ENCODE peak calls at places on chromosomes 12 and 14, in six cellular contexts. D is AG10803; E is DMS 273 treated with DMSO at 0.1 percent for 48 hours; G is stimulated activated CD4-positive, alpha-beta T cell treated with anti-CD3 and anti-CD28 coated beads, Interleukin-4, amount 100 ng/mL, for 1 hour; V is HFFc6; B is colonic mucosa. Z is an unnamed sample.

GRCh38 chr12:115224031-115224430 is 540.1 kb upstream of the TBX3 start:
- DNase-seq in D (no peak), E (no peak), B (no peak), G (no peak), V (no peak), Z (no peak)

GRCh38 chr14:49505026-49505766 is 81.0 kb downstream of the RPS29 start:
- DNase-seq in D (peak; percentile 9), V (no peak), E (no peak), B (no peak), G (no peak), Z (no peak)

GRCh38 chr12:47715393-47715876 is 9.6 kb upstream of the RPAP3 start:
- DNase-seq in V (peak; percentile 57), G (peak; percentile 74), D (peak; percentile 83), E (no peak), B (peak; percentile 81), Z (peak; percentile 84)

GRCh38 chr14:32998433-32998832 is 59.8 kb downstream of the NPAS3 start:
- DNase-seq in G (no peak), D (peak; percentile 21), E (no peak), B (no peak), V (peak; percentile 13), Z (no peak)

GRCh38 chr12:110998971-110999370 is 78.6 kb upstream of the MYL2 start:
- DNase-seq in G (no peak), B (no peak), E (no peak), D (no peak), V (no peak), Z (no peak)

GRCh38 chr12:47585507-47585906 is 120.3 kb downstream of the RPAP3 start:
- DNase-seq in B (no peak), E (no peak), G (no peak), V (no peak), D (no peak), Z (no peak)

GRCh38 chr14:79136437-79137430 is 966.6 kb downstream of the NRXN3 start:
- DNase-seq in B (no peak), E (no peak), G (no peak), V (no peak), D (no peak), Z (no peak)

GRCh38 chr12:12561305-12562015 is 1.2 kb downstream of the DUSP16 start:
- DNase-seq in D (peak; percentile 54), E (no peak), B (peak; percentile 54), V (peak; percentile 41), G (peak; percentile 40), Z (peak; percentile 58)

GRCh38 chr12:117686210-117686609 is 282.6 kb downstream of the KSR2 start:
- DNase-seq in D (no peak), V (no peak), G (no peak), B (no peak), E (no peak), Z (no peak)

GRCh38 chr12:25583545-25583944 is 30.5 kb upstream of the LMNTD1 start:
- DNase-seq in B (no peak), E (no peak), V (no peak), G (no peak), D (no peak), Z (no peak)

GRCh38 chr12:117513353-117513752 is 151.9 kb upstream of the NOS1 start:
- DNase-seq in D (no peak), B (no peak), G (no peak), V (no peak), E (no peak), Z (no peak)

GRCh38 chr12:3770891-3771290 is 18.0 kb upstream of the CRACR2A start:
- DNase-seq in B (no peak), G (no peak), E (no peak), V (peak; percentile 70), D (peak; percentile 80), Z (no peak)

GRCh38 chr12:78406776-78407335 is 457.7 kb upstream of the SYT1 start:
- DNase-seq in B (no peak), G (no peak), V (no peak), E (no peak), D (peak; percentile 16), Z (no peak)

GRCh38 chr12:108799528-108800243 is 57.7 kb downstream of the SSH1 start:
- DNase-seq in V (no peak), E (no peak), G (no peak), B (no peak), D (no peak), Z (no peak)

GRCh38 chr14:104335611-104336010 is 197.2 kb downstream of the KIF26A start:
- DNase-seq in G (no peak), E (no peak), B (no peak), V (no peak), D (no peak), Z (no peak)

GRCh38 chr14:61476737-61477410 is 155.5 kb downstream of the PRKCH start:
- DNase-seq in G (no peak), V (peak; percentile 70), B (peak; percentile 51), D (peak; percentile 93), E (no peak), Z (no peak)

GRCh38 chr12:7339675-7340074 is 35.8 kb downstream of the ACSM4 start:
- DNase-seq in G (no peak), V (no peak), D (no peak), E (no peak), B (no peak), Z (no peak)

GRCh38 chr14:35435177-35435576 is 30.6 kb upstream of the NFKBIA start:
- DNase-seq in E (no peak), D (no peak), G (no peak), V (peak; percentile 35), B (no peak), Z (no peak)

GRCh38 chr12:123723011-123723410 is 10.9 kb downstream of the ATP6V0A2 start:
- DNase-seq in B (no peak), G (no peak), D (no peak), E (no peak), V (no peak), Z (no peak)

GRCh38 chr12:120261951-120262851 is 3.3 kb downstream of the PXN start:
- DNase-seq in B (peak; percentile 38), E (no peak), V (peak; percentile 55), D (no peak), G (no peak), Z (no peak)

GRCh38 chr14:92783813-92784431 is 10.2 kb upstream of the GOLGA5 start:
- DNase-seq in D (peak; percentile 68), E (peak; percentile 50), V (peak; percentile 70), G (no peak), B (peak; percentile 59), Z (no peak)

GRCh38 chr12:84912191-84913142 is at the start of gene SLC6A15:
- DNase-seq in B (no peak), E (peak; percentile 74), D (peak; percentile 75), G (no peak), V (no peak), Z (peak; percentile 12)

GRCh38 chr14:104889374-104889755 is 24.3 kb downstream of the CEP170B start:
- DNase-seq in V (no peak), B (no peak), E (no peak), G (no peak), D (no peak), Z (no peak)

GRCh38 chr14:104282332-104283196 is 144.2 kb downstream of the KIF26A start:
- DNase-seq in B (peak; percentile 81), G (no peak), V (no peak), D (no peak), E (peak; percentile 8), Z (no peak)

GRCh38 chr12:108564724-108565123 is 2.3 kb downstream of the ISCU start:
- DNase-seq in G (no peak), E (no peak), B (peak; percentile 18), V (no peak), D (no peak), Z (no peak)

GRCh38 chr14:61256826-61257468 is 24.2 kb downstream of the TMEM30B start:
- DNase-seq in D (no peak), V (no peak), B (no peak), E (no peak), G (no peak), Z (no peak)

GRCh38 chr12:14394317-14395058 is 29.0 kb downstream of the ATF7IP start:
- DNase-seq in E (peak; percentile 88), V (peak; percentile 76), B (peak; percentile 40), G (no peak), D (peak; percentile 74), Z (no peak)

GRCh38 chr12:47877081-47877480 is 27.7 kb downstream of the VDR start:
- DNase-seq in G (no peak), D (no peak), E (no peak), B (no peak), V (no peak), Z (no peak)

GRCh38 chr12:9347328-9348127 is 139.3 kb upstream of the PZP start:
- DNase-seq in D (peak; percentile 52), G (no peak), E (no peak), B (no peak), V (peak; percentile 38), Z (no peak)

GRCh38 chr12:128387811-128388422 is 120.9 kb downstream of the TMEM132C start:
- DNase-seq in G (peak; percentile 9), V (no peak), E (no peak), D (no peak), B (peak; percentile 46), Z (peak; percentile 28)

GRCh38 chr14:77026166-77026929 is 2.2 kb downstream of the IRF2BPL start:
- DNase-seq in G (peak; percentile 25), V (no peak), D (peak; percentile 50), E (no peak), B (no peak), Z (peak; percentile 26)

GRCh38 chr14:50624447-50624846 is 43.7 kb downstream of the SAV1 start:
- DNase-seq in G (no peak), B (no peak), V (no peak), E (no peak), D (no peak), Z (no peak)